ENCODE peak calls at places on chromosomes 11 and 22, in ten cellular contexts. D is GM12878; W is uterus; U is CD4-positive, CD25-positive, alpha-beta regulatory T cell; J is CD8-positive, alpha-beta T cell; G is IMR-90; L is left lung; Z is PC-9; Y is naive thymus-derived CD4-positive, alpha-beta T cell; S is fibroblast of lung. O is an unnamed sample.
A peak's percentile ranks its signal among the peaks of the same experiment; 100 is the strongest.

GRCh38 chr11:80668039-80668438 is 1227.2 kb upstream of the TENM4 start:
- DNase-seq in D (no peak), W (no peak), U (no peak), J (no peak), G (no peak), L (no peak), Z (no peak), Y (no peak), S (no peak), O (no peak)

GRCh38 chr11:7691759-7692334 is 14.4 kb downstream of the OVCH2 start:
- DNase-seq in D (no peak), W (no peak), U (no peak), J (no peak), G (peak; percentile 13), L (no peak), Z (no peak), Y (no peak), S (no peak), O (no peak)

GRCh38 chr11:62856333-62856910 is 17.0 kb upstream of the WDR74 start:
- DNase-seq in D (no peak), W (no peak), U (no peak), J (no peak), G (no peak), L (no peak), Z (no peak), Y (no peak), S (no peak), O (no peak)

GRCh38 chr11:118922745-118923627 is 2.7 kb downstream of the BCL9L start:
- DNase-seq in D (no peak), W (no peak), U (no peak), J (no peak), G (no peak), L (peak; percentile 66), Z (no peak), Y (no peak), S (no peak), O (no peak)

GRCh38 chr22:17969732-17970131 is 54.6 kb downstream of the MICAL3 start:
- DNase-seq in D (no peak), W (no peak), U (no peak), J (no peak), G (peak; percentile 99), L (no peak), Z (peak; percentile 45), Y (no peak), S (peak; percentile 97), O (peak; percentile 54)

GRCh38 chr11:5258543-5259262 is 4.1 kb upstream of the HBG2 start:
- DNase-seq in D (no peak), W (no peak), U (no peak), J (no peak), G (no peak), L (peak; percentile 22), Z (no peak), Y (no peak), S (no peak), O (no peak)

GRCh38 chr11:118789501-118790356 is 1.2 kb downstream of the DDX6 start:
- DNase-seq in D (peak; percentile 19), W (no peak), U (peak; percentile 72), J (peak; percentile 12), G (no peak), L (no peak), Z (no peak), Y (no peak), S (peak; percentile 28), O (no peak)

GRCh38 chr11:36509265-36509664 is 807 bp downstream of the TRAF6 start:
- DNase-seq in D (no peak), W (no peak), U (peak; percentile 23), J (no peak), G (peak; percentile 31), L (no peak), Z (no peak), Y (no peak), S (peak; percentile 27), O (no peak)

GRCh38 chr11:34929794-34930763 is 13.7 kb downstream of the PDHX start:
- DNase-seq in D (no peak), W (no peak), U (no peak), J (no peak), G (no peak), L (no peak), Z (no peak), Y (no peak), S (no peak), O (no peak)

GRCh38 chr11:21110378-21110777 is 441.0 kb downstream of the NELL1 start:
- DNase-seq in D (no peak), W (no peak), U (no peak), J (no peak), G (no peak), L (no peak), Z (no peak), Y (no peak), S (no peak), O (no peak)

GRCh38 chr11:22177186-22177585 is 15.7 kb upstream of the ANO5 start:
- DNase-seq in D (no peak), W (no peak), U (no peak), J (no peak), G (no peak), L (no peak), Z (no peak), Y (no peak), S (no peak), O (no peak)

GRCh38 chr11:18844753-18845367 is 53.3 kb upstream of the PTPN5 start:
- DNase-seq in D (no peak), W (no peak), U (no peak), J (no peak), G (peak; percentile 33), L (no peak), Z (no peak), Y (no peak), S (peak; percentile 30), O (no peak)

GRCh38 chr11:10748241-10748640 is 2.8 kb upstream of the CTR9 start:
- DNase-seq in D (no peak), W (no peak), U (no peak), J (no peak), G (no peak), L (no peak), Z (no peak), Y (no peak), S (no peak), O (no peak)

GRCh38 chr11:64240467-64241174 is at the start of gene FKBP2:
- DNase-seq in D (peak; percentile 87), W (peak; percentile 95), U (peak; percentile 99), J (peak; percentile 94), G (peak; percentile 95), L (peak; percentile 99), Z (peak; percentile 98), Y (peak; percentile 97), S (peak; percentile 97), O (peak; percentile 98)

GRCh38 chr11:64241430-64242153 is 697 bp downstream of the FKBP2 start:
- DNase-seq in D (no peak), W (peak; percentile 100), U (peak; percentile 100), J (peak; percentile 99), G (peak; percentile 99), L (peak; percentile 100), Z (peak; percentile 100), Y (peak; percentile 99), S (peak; percentile 99), O (peak; percentile 100)

GRCh38 chr11:64242920-64243854 is 2.3 kb downstream of the FKBP2 start:
- DNase-seq in D (no peak), W (no peak), U (no peak), J (no peak), G (no peak), L (peak; percentile 54), Z (no peak), Y (no peak), S (no peak), O (no peak)

GRCh38 chr11:64239662-64240466 is 1.0 kb upstream of the FKBP2 start:
- DNase-seq in D (peak; percentile 36), W (no peak), U (no peak), J (no peak), G (no peak), L (peak; percentile 42), Z (peak; percentile 37), Y (no peak), S (no peak), O (no peak)

DNA sequence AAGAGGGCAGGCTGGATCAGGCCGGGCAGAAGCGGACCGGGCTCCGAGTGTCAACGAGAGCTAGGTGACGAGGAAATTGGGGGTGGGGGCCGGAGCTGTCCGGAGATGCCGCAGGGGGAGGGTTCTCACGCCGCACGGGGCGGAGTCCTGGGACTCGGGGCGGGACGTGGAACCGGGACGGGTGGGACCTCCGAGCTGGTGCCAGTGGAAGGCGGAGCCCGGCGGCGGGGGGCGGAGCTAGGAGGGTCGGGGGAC is 207 bp downstream of the FKBP2 start:
- DNase-seq in D (peak; percentile 91), W (no peak), U (no peak), J (no peak), G (no peak), L (no peak), Z (no peak), Y (no peak), S (no peak), O (no peak)
- H3K4me1 ChIP-seq in D (peaks cover 37% of the 10 kb centered on the region), W (peaks cover 10% of the 10 kb centered on the region), U (peaks cover 45% of the 10 kb centered on the region), J (peaks cover 30% of the 10 kb centered on the region), G (peaks cover 13% of the 10 kb centered on the region), L (peaks cover 20% of the 10 kb centered on the region), Z (peaks cover 43% of the 10 kb centered on the region), Y (peaks cover 31% of the 10 kb centered on the region), S (peaks cover 20% of the 10 kb centered on the region), O (peaks cover 63% of the 10 kb centered on the region)

GRCh38 chr22:45975266-45976161 is 1.4 kb downstream of the WNT7B start:
- DNase-seq in D (no peak), W (no peak), U (no peak), J (no peak), G (no peak), L (peak; percentile 74), Z (no peak), Y (no peak), S (no peak), O (no peak)
- H3K27me3 ChIP-seq in D (peaks cover 7% of the 10 kb centered on the region), W (peaks cover 45% of the 10 kb centered on the region), U (peaks cover 5% of the 10 kb centered on the region), J (peaks cover 22% of the 10 kb centered on the region), G (peaks cover 73% of the 10 kb centered on the region), L (peaks cover 84% of the 10 kb centered on the region), Z (no peaks in the 10 kb centered on the region), Y (no peaks in the 10 kb centered on the region), S (peaks cover 61% of the 10 kb centered on the region), O (peaks cover 75% of the 10 kb centered on the region)

DNA sequence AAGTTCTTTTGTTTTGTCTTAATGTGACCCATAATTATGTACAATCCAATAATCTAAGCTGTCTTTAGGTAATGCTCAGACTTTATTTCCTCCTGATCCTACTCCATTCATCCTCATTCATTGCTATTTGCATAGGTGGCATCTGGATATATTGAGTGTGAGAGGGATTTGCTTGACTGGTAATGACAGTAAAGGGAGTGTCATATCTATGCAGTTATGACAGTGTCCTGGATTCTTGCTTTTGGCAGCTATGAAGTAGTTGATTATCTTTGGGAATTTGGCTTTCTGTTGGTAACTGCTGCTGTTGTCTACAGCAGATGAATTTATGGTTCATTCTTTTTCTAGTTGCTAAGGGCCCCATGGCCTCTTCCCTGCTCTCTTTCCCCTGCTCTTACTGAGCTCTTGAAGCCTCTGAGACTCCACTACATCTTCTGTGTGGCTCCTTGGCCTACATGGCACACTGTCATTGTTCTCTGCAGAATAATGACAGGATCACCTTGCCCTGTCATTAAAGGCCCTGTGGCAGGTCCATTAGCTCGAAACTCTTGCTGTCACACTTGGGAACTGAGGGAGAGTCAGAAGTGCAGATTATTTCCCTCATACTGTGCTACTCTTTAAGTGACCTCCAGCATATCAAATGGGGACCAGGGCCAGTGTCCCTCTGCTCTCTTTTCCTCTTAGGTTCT is 20.1 kb upstream of the ACAT1 start:
- DNase-seq in D (no peak), W (no peak), U (no peak), J (no peak), G (no peak), L (no peak), Z (no peak), Y (no peak), S (no peak), O (no peak)
- H3K4me1 ChIP-seq in D (no peaks in the 10 kb centered on the region), W (no peaks in the 10 kb centered on the region), U (no peaks in the 10 kb centered on the region), J (no peaks in the 10 kb centered on the region), G (no peaks in the 10 kb centered on the region), L (no peaks in the 10 kb centered on the region), Z (no peaks in the 10 kb centered on the region), Y (no peaks in the 10 kb centered on the region), S (no peaks in the 10 kb centered on the region), O (no peaks in the 10 kb centered on the region)

GRCh38 chr11:69977951-69978350 is 100.2 kb upstream of the ANO1 start:
- DNase-seq in D (no peak), W (no peak), U (no peak), J (no peak), G (no peak), L (no peak), Z (no peak), Y (no peak), S (no peak), O (no peak)
- H3K27me3 ChIP-seq in D (no peaks in the 10 kb centered on the region), W (no peaks in the 10 kb centered on the region), U (no peaks in the 10 kb centered on the region), J (no peaks in the 10 kb centered on the region), G (no peaks in the 10 kb centered on the region), L (peaks cover 54% of the 10 kb centered on the region), Z (no peaks in the 10 kb centered on the region), Y (no peaks in the 10 kb centered on the region), S (no peaks in the 10 kb centered on the region), O (no peaks in the 10 kb centered on the region)

O was measured in heart left ventricle.